ENCODE peak calls at places on chromosome 14, in five cellular contexts. Y is neuronal stem cell, Z is H9, J is IMR-90, I is mesendoderm. T is an unnamed sample.

GRCh38 chr14:21987937-21988336 is 314.3 kb upstream of the OR4E1 start:
- DNase-seq in I (peak; percentile 81), Z (no peak), Y (peak; percentile 39), J (peak; percentile 12), T (no peak)

GRCh38 chr14:35883677-35884293 is 57.6 kb downstream of the BRMS1L start:
- DNase-seq in Y (no peak), I (peak; percentile 30), Z (no peak), J (peak; percentile 18), T (no peak)

GRCh38 chr14:51431033-51431709 is 191.1 kb downstream of the TMX1 start:
- DNase-seq in Z (no peak), Y (no peak), I (no peak), J (no peak), T (no peak)

GRCh38 chr14:56216631-56217379 is 98.6 kb downstream of the PELI2 start:
- DNase-seq in Y (no peak), I (no peak), Z (no peak), J (peak; percentile 28), T (no peak)

GRCh38 chr14:99966436-99966835 is 98.8 kb upstream of the EVL start:
- DNase-seq in Z (no peak), J (no peak), Y (no peak), I (no peak), T (no peak)

GRCh38 chr14:64186231-64187129 is 107.7 kb downstream of the ESR2 start:
- DNase-seq in J (no peak), Y (peak; percentile 57), I (peak; percentile 89), Z (peak; percentile 64), T (no peak)

GRCh38 chr14:91241848-91242247 is 2.7 kb downstream of the GPR68 start:
- DNase-seq in J (no peak), Y (no peak), Z (no peak), I (no peak), T (no peak)

GRCh38 chr14:65637780-65638179 is 225.2 kb downstream of the FUT8 start:
- DNase-seq in I (no peak), J (peak; percentile 1), Y (no peak), Z (no peak), T (no peak)

GRCh38 chr14:76947078-76947837 is 81.2 kb downstream of the IRF2BPL start:
- DNase-seq in Z (peak; percentile 97), I (peak; percentile 96), J (peak; percentile 88), Y (peak; percentile 83), T (peak; percentile 93)

GRCh38 chr14:91098591-91098990 is 15.3 kb upstream of the DGLUCY start:
- DNase-seq in I (no peak), Z (no peak), Y (no peak), J (peak; percentile 57), T (no peak)

GRCh38 chr14:106691601-106692291 is 1165.4 kb downstream of the TMEM121 start:
- DNase-seq in J (no peak), Z (no peak), I (peak; percentile 2), Y (no peak), T (peak; percentile 39)

GRCh38 chr14:79016828-79017505 is 846.8 kb downstream of the NRXN3 start:
- DNase-seq in Z (no peak), I (no peak), J (peak; percentile 88), Y (no peak), T (no peak)

GRCh38 chr14:26191123-26191522 is 406.7 kb downstream of the NOVA1 start:
- DNase-seq in Y (no peak), I (peak; percentile 4), Z (no peak), J (no peak), T (no peak)

GRCh38 chr14:103186894-103187586 is 63.8 kb downstream of the TNFAIP2 start:
- DNase-seq in J (no peak), Z (peak; percentile 77), I (peak; percentile 86), Y (peak; percentile 73), T (peak; percentile 31)

GRCh38 chr14:23627961-23628360 is 8.2 kb upstream of the DHRS2 start:
- DNase-seq in J (no peak), I (no peak), Z (no peak), Y (no peak), T (no peak)

GRCh38 chr14:66638688-66639087 is 130.7 kb downstream of the GPHN start:
- DNase-seq in J (peak; percentile 50), Y (no peak), Z (no peak), I (no peak), T (no peak)

GRCh38 chr14:73457050-73457934 is 1.1 kb downstream of the NUMB start:
- DNase-seq in I (peak; percentile 71), Y (peak; percentile 40), J (peak; percentile 33), Z (peak; percentile 48), T (no peak)

GRCh38 chr14:51939727-51940126 is 49.6 kb upstream of the RTRAF start:
- DNase-seq in J (peak; percentile 48), I (peak; percentile 10), Z (no peak), Y (no peak), T (no peak)

GRCh38 chr14:92386637-92387036 is 63.7 kb downstream of the SLC24A4 start:
- DNase-seq in J (no peak), Y (no peak), I (no peak), Z (no peak), T (no peak)

GRCh38 chr14:53180272-53181221 is 27.4 kb upstream of the DDHD1 start:
- DNase-seq in I (peak; percentile 93), Z (peak; percentile 83), J (peak; percentile 32), Y (peak; percentile 21), T (peak; percentile 67)

GRCh38 chr14:98953544-98954346 is 318.3 kb downstream of the BCL11B start:
- DNase-seq in J (no peak), Z (peak; percentile 22), Y (no peak), I (no peak), T (peak; percentile 35)

GRCh38 chr14:98507269-98507668 is 764.7 kb downstream of the BCL11B start:
- DNase-seq in Y (no peak), J (no peak), Z (no peak), I (no peak), T (no peak)

GRCh38 chr14:74219806-74220205 is 19.4 kb upstream of the VSX2 start:
- DNase-seq in Z (no peak), I (no peak), Y (no peak), J (no peak), T (no peak)

GRCh38 chr14:92607702-92608429 is 94.3 kb downstream of the RIN3 start:
- DNase-seq in Z (no peak), I (no peak), Y (no peak), J (peak; percentile 89), T (no peak)

GRCh38 chr14:63510538-63510937 is 32.6 kb downstream of the PPP2R5E start:
- DNase-seq in I (no peak), Z (no peak), Y (no peak), J (peak; percentile 73), T (no peak)

GRCh38 chr14:101444116-101444515 is 117.2 kb upstream of the DIO3 start:
- DNase-seq in Z (no peak), J (peak; percentile 65), Y (no peak), I (no peak), T (no peak)

GRCh38 chr14:67853207-67853606 is 33.6 kb downstream of the RAD51B start:
- DNase-seq in I (no peak), Z (no peak), J (no peak), Y (no peak), T (no peak)

GRCh38 chr14:61048640-61049039 is 67.6 kb downstream of the SLC38A6 start:
- DNase-seq in J (no peak), Z (no peak), Y (no peak), I (no peak), T (no peak)

GRCh38 chr14:90654831-90655276 is 161.4 kb downstream of the TTC7B start:
- DNase-seq in I (no peak), Z (no peak), Y (no peak), J (peak; percentile 74), T (no peak)

GRCh38 chr14:61568572-61569011 is 126.7 kb upstream of the HIF1A start:
- DNase-seq in Z (peak; percentile 72), J (no peak), I (peak; percentile 71), Y (no peak), T (no peak)

GRCh38 chr14:26427059-26427458 is 170.8 kb downstream of the NOVA1 start:
- DNase-seq in Z (no peak), Y (no peak), I (peak; percentile 30), J (no peak), T (no peak)

GRCh38 chr14:72882047-72882446 is 11.9 kb downstream of the DPF3 start:
- DNase-seq in J (no peak), Y (no peak), I (no peak), Z (no peak), T (no peak)

GRCh38 chr14:89284368-89285058 is 132.5 kb downstream of the FOXN3 start:
- DNase-seq in J (peak; percentile 63), I (no peak), Y (no peak), Z (no peak), T (no peak)
- H3K18ac ChIP-seq in J (no peak overlapping the region), I (no peak overlapping the region), Y (no peak overlapping the region), Z (no peak overlapping the region), T (peak overlapping the region; percentile 9)

GRCh38 chr14:71089974-71090373 is 182.7 kb downstream of the PCNX1 start:
- DNase-seq in Y (no peak), J (peak; percentile 49), I (no peak), Z (no peak), T (no peak)
- H3K18ac ChIP-seq in Y (no peak overlapping the region), J (no peak overlapping the region), I (no peak overlapping the region), Z (no peak overlapping the region), T (no peak overlapping the region)

GRCh38 chr14:104824353-104824997 is 23.6 kb downstream of the ZBTB42 start:
- DNase-seq in Y (no peak), I (no peak), Z (no peak), J (no peak), T (no peak)

GRCh38 chr14:104830781-104831180 is 29.9 kb downstream of the ZBTB42 start:
- DNase-seq in I (no peak), J (no peak), Z (no peak), Y (no peak), T (no peak)

GRCh38 chr14:104826197-104826857 is 25.4 kb downstream of the ZBTB42 start:
- DNase-seq in I (peak; percentile 84), Z (peak; percentile 92), Y (peak; percentile 86), J (peak; percentile 60), T (no peak)

GRCh38 chr14:104826858-104827172 is 25.9 kb downstream of the ZBTB42 start:
- DNase-seq in J (no peak), I (no peak), Z (no peak), Y (peak; percentile 36), T (peak; percentile 62)

DNA sequence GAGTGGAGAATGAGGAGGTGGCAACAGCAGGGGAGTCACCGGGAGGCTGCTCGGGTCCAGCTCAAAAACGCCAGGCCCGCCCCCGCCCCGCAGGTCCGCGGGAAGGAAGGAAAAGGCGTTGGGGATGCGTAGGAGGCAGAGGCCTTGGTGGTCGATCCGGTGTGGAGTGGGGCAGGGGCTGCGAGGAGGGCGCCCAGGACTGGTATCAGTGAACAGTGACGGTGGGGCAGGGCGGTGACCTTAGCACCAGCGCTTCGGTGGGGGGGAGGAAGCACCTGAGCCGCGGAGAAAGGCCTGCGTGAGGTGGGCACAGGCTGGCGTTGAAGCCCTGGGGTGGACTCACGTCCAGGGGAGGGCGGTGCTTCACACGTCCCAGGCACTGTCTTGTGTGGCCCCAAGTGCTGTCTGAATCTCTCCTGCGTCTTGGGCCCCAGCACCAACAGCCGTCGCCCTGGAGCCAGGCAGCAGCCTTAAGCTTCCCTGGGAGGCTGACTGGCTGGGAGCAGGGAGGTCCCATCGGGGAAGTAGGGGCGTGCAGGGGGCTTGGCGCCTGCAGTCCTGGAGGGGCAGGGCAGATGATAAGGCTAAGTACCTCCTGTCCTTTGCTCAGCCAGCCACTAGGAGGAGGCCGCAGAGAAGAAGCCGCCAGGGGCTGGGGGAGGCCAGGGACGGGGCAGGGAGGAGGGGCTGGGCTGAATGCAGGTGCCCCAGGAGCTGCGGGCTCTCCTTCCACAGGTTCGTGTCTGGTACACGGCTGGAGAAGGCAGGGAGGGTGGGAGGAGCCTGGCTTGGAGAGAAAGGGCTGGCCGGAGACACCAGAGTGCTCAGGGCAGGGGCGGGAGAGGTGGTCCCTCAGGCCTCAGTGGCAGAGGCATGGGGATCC is 26.5 kb downstream of the ZBTB42 start:
- DNase-seq in I (peak; percentile 96), Z (peak; percentile 94), J (peak; percentile 32), Y (peak; percentile 66), T (peak; percentile 89)
- H3K18ac ChIP-seq in I (peak overlapping the region; percentile 85), Z (no peak overlapping the region), J (no peak overlapping the region), Y (peak overlapping the region; percentile 94), T (no peak overlapping the region)

GRCh38 chr14:104676694-104677505 is 12.5 kb upstream of the INF2 start:
- DNase-seq in Z (no peak), Y (no peak), I (peak; percentile 80), J (no peak), T (peak; percentile 74)
- H3K18ac ChIP-seq in Z (peak overlapping the region; percentile 93), Y (peak overlapping the region; percentile 99), I (peak overlapping the region; percentile 56), J (peak overlapping the region; percentile 18), T (peak overlapping the region; percentile 93)

T was measured in H1.